ENCODE peak calls at places on chromosomes 2 and 18, in four cellular contexts. P is H9, G is H1, L is IMR-90. S is an unnamed sample.
A peak's percentile ranks its signal among the peaks of the same experiment; 100 is the strongest.

GRCh38 chr2:143942486-143942885 is 577.4 kb downstream of the ZEB2 start:
- DNase-seq in P (no peak), G (no peak), L (no peak), S (no peak)

GRCh38 chr2:46350030-46350699 is 53.0 kb downstream of the EPAS1 start:
- DNase-seq in P (no peak), G (no peak), L (no peak), S (no peak)

GRCh38 chr2:233355916-233356315 is 1.6 kb downstream of the DGKD start:
- DNase-seq in P (no peak), G (no peak), L (no peak), S (no peak)

GRCh38 chr2:23554054-23554697 is 169.2 kb downstream of the KLHL29 start:
- DNase-seq in P (no peak), G (no peak), L (no peak), S (no peak)

GRCh38 chr2:43887176-43887575 is 48.4 kb downstream of the ABCG8 start:
- DNase-seq in P (no peak), G (no peak), L (no peak), S (no peak)

GRCh38 chr2:31255911-31256571 is 22.1 kb downstream of the EHD3 start:
- DNase-seq in P (no peak), G (no peak), L (peak; percentile 35), S (no peak)

GRCh38 chr2:100043246-100043890 is 99.0 kb downstream of the AFF3 start:
- DNase-seq in P (no peak), G (no peak), L (no peak), S (no peak)

GRCh38 chr2:181126311-181126710 is 145.9 kb downstream of the UBE2E3 start:
- DNase-seq in P (no peak), G (no peak), L (no peak), S (no peak)

GRCh38 chr2:42928161-42928691 is 135.8 kb upstream of the HAAO start:
- DNase-seq in P (no peak), G (no peak), L (no peak), S (no peak)

GRCh38 chr2:28438532-28439063 is 45.9 kb downstream of the FOSL2 start:
- DNase-seq in P (no peak), G (no peak), L (no peak), S (no peak)

GRCh38 chr2:28436525-28437051 is 43.9 kb downstream of the FOSL2 start:
- DNase-seq in P (no peak), G (no peak), L (no peak), S (no peak)

GRCh38 chr2:28437142-28437835 is 44.6 kb downstream of the FOSL2 start:
- DNase-seq in P (no peak), G (no peak), L (no peak), S (peak; percentile 61)

GRCh38 chr2:28439127-28439526 is 46.5 kb downstream of the FOSL2 start:
- DNase-seq in P (no peak), G (no peak), L (no peak), S (no peak)

GRCh38 chr2:28437918-28438317 is 45.3 kb downstream of the FOSL2 start:
- DNase-seq in P (no peak), G (no peak), L (no peak), S (no peak)
- H2BK15ac ChIP-seq in P (no peak overlapping the region), G (no peak overlapping the region), L (no peak overlapping the region), S (no peak overlapping the region)

DNA sequence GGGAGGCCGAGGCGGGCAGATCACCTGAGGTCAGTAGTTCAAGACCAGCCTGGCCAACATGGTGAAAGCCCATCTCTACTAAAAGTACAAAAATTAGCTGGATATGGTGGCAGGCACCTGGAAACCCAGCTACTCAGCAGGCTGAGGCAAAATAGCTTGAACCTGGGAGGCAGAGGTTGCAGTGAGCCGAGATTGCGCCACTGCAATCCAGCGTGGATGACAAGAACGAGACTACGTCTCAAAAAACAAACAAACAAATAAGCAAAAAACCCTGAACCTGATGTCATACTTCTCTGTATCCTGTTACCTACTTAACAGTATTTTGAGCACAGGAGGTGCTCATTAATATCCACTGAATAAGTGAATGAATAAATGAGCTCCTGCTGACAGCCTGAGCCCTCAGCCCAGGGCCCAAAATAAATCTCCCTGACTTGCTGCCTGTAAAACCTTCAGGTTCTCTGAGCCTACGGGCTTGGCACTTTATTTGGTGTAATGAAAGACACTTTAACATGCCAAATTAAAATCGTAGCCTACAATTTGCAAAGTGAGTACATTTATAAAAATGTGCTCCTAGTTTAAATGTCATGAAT is 215.1 kb downstream of the ZNF385B start:
- DNase-seq in P (no peak), G (no peak), L (no peak), S (no peak)
- H3K56ac ChIP-seq in P (no peak overlapping the region), G (no peak overlapping the region), L (no peak overlapping the region), S (no peak overlapping the region)

GRCh38 chr18:76453057-76453561 is 41.9 kb downstream of the ZNF516 start:
- DNase-seq in P (peak; percentile 21), G (no peak), L (no peak), S (no peak)

GRCh38 chr18:76452357-76452756 is 42.7 kb downstream of the ZNF516 start:
- DNase-seq in P (no peak), G (no peak), L (peak; percentile 67), S (peak; percentile 26)

GRCh38 chr18:76450912-76451421 is 44.1 kb downstream of the ZNF516 start:
- DNase-seq in P (peak; percentile 51), G (no peak), L (peak; percentile 72), S (peak; percentile 65)

GRCh38 chr18:76450452-76450851 is 44.6 kb downstream of the ZNF516 start:
- DNase-seq in P (no peak), G (no peak), L (peak; percentile 50), S (no peak)

DNA sequence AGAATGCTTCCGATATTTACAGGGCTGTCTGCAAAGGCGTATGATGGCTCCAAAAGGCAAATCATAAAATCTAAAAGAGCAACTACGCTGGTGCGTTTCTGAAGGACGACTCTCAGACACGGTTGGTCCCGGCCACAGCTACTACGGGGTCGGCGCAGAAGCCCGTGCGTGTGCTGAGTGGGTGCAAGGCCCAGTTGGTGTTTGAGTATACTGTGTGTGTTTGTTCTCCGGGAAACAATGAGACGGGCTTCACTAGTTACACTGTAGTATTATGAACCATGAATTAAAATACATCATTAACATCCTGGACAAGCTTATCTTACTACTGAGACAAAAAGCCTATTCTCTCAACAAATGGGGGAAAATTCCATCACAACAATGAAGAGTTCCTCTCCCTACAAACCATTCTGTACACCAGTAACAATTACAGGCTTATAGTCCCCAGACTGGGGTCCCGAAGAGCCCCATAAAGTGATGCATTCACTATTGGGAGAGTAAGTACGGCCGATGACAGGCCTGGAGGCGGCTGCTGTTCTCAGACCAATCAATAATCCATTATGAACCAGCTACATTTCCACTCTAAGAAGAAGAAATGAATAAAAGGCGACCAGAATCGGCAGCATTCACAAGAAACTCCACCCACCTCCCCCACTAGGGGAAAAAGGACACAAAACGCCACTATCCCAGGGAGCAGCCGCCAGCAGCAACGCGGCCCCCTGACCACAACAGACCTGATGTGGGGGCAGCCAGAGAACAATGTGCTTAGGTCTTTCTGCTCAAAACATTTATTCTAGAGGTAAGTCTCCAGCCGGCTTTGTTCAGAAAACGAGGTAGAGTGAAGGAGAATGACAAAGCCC is 43.3 kb downstream of the ZNF516 start:
- DNase-seq in P (peak; percentile 27), G (no peak), L (no peak), S (no peak)
- H3K4me1 ChIP-seq in P (peaks cover 2% of the 10 kb centered on the region), G (peaks cover 16% of the 10 kb centered on the region), L (peaks cover 38% of the 10 kb centered on the region), S (peaks cover 12% of the 10 kb centered on the region)

GRCh38 chr18:44564922-44565321 is 115.8 kb upstream of the SETBP1 start:
- DNase-seq in P (no peak), G (no peak), L (peak; percentile 8), S (peak; percentile 75)
- H2BK15ac ChIP-seq in P (no peak overlapping the region), G (no peak overlapping the region), L (no peak overlapping the region), S (no peak overlapping the region)

GRCh38 chr18:26723986-26724385 is 141.5 kb downstream of the AQP4 start:
- DNase-seq in P (no peak), G (no peak), L (no peak), S (no peak)

GRCh38 chr18:26734760-26735159 is 130.7 kb downstream of the AQP4 start:
- DNase-seq in P (no peak), G (no peak), L (no peak), S (no peak)

GRCh38 chr18:26729439-26729838 is 136.1 kb downstream of the AQP4 start:
- DNase-seq in P (no peak), G (no peak), L (no peak), S (no peak)
- H3K56ac ChIP-seq in P (no peak overlapping the region), G (no peak overlapping the region), L (no peak overlapping the region), S (no peak overlapping the region)

GRCh38 chr2:37653805-37654378 is 17.6 kb downstream of the CDC42EP3 start:
- DNase-seq in P (no peak), G (no peak), L (no peak), S (no peak)
- H3K4me1 ChIP-seq in P (peaks cover 39% of the 10 kb centered on the region), G (peaks cover 40% of the 10 kb centered on the region), L (peaks cover 57% of the 10 kb centered on the region), S (peaks cover 44% of the 10 kb centered on the region)

GRCh38 chr2:239600194-239600593 is 199.4 kb upstream of the HDAC4 start:
- DNase-seq in P (peak; percentile 19), G (no peak), L (no peak), S (no peak)
- H2BK15ac ChIP-seq in P (no peak overlapping the region), G (no peak overlapping the region), L (no peak overlapping the region), S (no peak overlapping the region)

DNA sequence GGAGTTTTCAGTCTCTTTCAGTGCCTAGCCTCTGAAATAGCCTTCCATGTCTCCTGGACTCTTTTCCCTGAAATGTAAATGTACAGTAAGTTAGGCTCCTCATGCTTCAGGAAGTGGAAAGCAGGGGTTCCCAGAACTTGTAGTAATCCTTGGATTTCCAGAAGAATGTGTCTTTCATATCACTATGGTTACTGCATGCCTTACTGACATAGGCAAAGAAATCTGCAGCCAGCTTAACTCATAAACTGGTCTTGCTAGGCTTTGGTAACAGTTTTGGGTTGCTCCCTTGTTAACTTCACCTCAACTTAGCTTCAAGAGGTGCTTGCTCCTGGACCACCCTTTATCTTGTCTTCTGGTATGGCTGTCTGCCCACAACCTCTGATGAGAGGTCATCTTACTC is 686.8 kb upstream of the DDX18 start:
- DNase-seq in P (no peak), G (no peak), L (no peak), S (peak; percentile 21)
- H3K56ac ChIP-seq in P (no peak overlapping the region), G (no peak overlapping the region), L (no peak overlapping the region), S (no peak overlapping the region)

GRCh38 chr2:157411624-157412336 is 32.1 kb downstream of the CYTIP start:
- DNase-seq in P (no peak), G (no peak), L (no peak), S (no peak)
- H3K4me1 ChIP-seq in P (no peaks in the 10 kb centered on the region), G (no peaks in the 10 kb centered on the region), L (no peaks in the 10 kb centered on the region), S (no peaks in the 10 kb centered on the region)

S was measured in mesendoderm.